ENCODE peak calls at places on chromosomes 7 and 10, in nine cellular contexts. J is thoracic aorta; X is CD8-positive, alpha-beta T cell; W is psoas muscle; V is spleen; U is heart left ventricle; F is stomach; B is GM23248; T is neural progenitor cell. M is an unnamed sample.

GRCh38 chr10:43793714-43794113 is 145.0 kb upstream of the ZNF32 start:
- DNase-seq in J (no peak), X (no peak), W (no peak), V (no peak), U (no peak), F (no peak), B (peak), T (no peak), M (no peak)

GRCh38 chr7:98254951-98255610 is 3.0 kb upstream of the TECPR1 start:
- DNase-seq in J (no peak), X (no peak), W (no peak), V (no peak), U (no peak), F (no peak), B (no peak), T (no peak), M (peak)

GRCh38 chr10:58998924-58999713 is 177.3 kb upstream of the PHYHIPL start:
- DNase-seq in J (peak), X (no peak), W (peak), V (no peak), U (no peak), F (peak), B (no peak), T (no peak), M (no peak)

GRCh38 chr7:144819566-144819965 is 16.3 kb downstream of the TPK1 start:
- DNase-seq in J (no peak), X (no peak), W (no peak), V (no peak), U (no peak), F (no peak), B (no peak), T (no peak), M (no peak)

GRCh38 chr10:52642208-52642607 is 130.4 kb downstream of the MBL2 start:
- DNase-seq in J (no peak), X (no peak), W (no peak), V (no peak), U (no peak), F (no peak), B (no peak), T (no peak), M (no peak)

GRCh38 chr7:83996879-83997278 is 197.7 kb downstream of the SEMA3A start:
- DNase-seq in J (no peak), X (no peak), W (no peak), V (no peak), U (no peak), F (no peak), B (peak), T (no peak), M (no peak)

GRCh38 chr10:68179016-68179415 is 52.9 kb downstream of the ATOH7 start:
- DNase-seq in J (no peak), X (no peak), W (no peak), V (no peak), U (no peak), F (no peak), B (no peak), T (no peak), M (no peak)

GRCh38 chr10:93958834-93959233 is 34.9 kb upstream of the PLCE1 start:
- DNase-seq in J (no peak), X (no peak), W (peak), V (no peak), U (no peak), F (no peak), B (no peak), T (no peak), M (no peak)

GRCh38 chr7:155993420-155994252 is 181.4 kb upstream of the SHH start:
- DNase-seq in J (no peak), X (no peak), W (no peak), V (no peak), U (no peak), F (peak), B (no peak), T (no peak), M (no peak)

GRCh38 chr7:102146989-102147388 is 139.7 kb upstream of the SH2B2 start:
- DNase-seq in J (no peak), X (no peak), W (peak), V (no peak), U (peak), F (no peak), B (no peak), T (no peak), M (no peak)

GRCh38 chr10:91782539-91782938 is 15.7 kb upstream of the TNKS2 start:
- DNase-seq in J (no peak), X (no peak), W (no peak), V (no peak), U (no peak), F (no peak), B (no peak), T (no peak), M (no peak)

GRCh38 chr10:6917125-6917524 is 337.0 kb upstream of the PRKCQ start:
- DNase-seq in J (no peak), X (no peak), W (no peak), V (no peak), U (no peak), F (no peak), B (peak), T (no peak), M (no peak)

GRCh38 chr7:158796667-158797066 is 32.6 kb downstream of the ESYT2 start:
- DNase-seq in J (no peak), X (no peak), W (no peak), V (no peak), U (no peak), F (no peak), B (no peak), T (no peak), M (no peak)

GRCh38 chr7:16494551-16494950 is 29.0 kb upstream of the SOSTDC1 start:
- DNase-seq in J (no peak), X (no peak), W (no peak), V (no peak), U (no peak), F (no peak), B (no peak), T (no peak), M (no peak)

GRCh38 chr7:50610521-50611277 is 45.5 kb upstream of the DDC start:
- DNase-seq in J (no peak), X (peak), W (no peak), V (no peak), U (no peak), F (no peak), B (peak), T (no peak), M (peak)

GRCh38 chr10:11057018-11057417 is 39.3 kb downstream of the CELF2 start:
- DNase-seq in J (no peak), X (no peak), W (no peak), V (no peak), U (no peak), F (no peak), B (no peak), T (no peak), M (no peak)

GRCh38 chr7:102287465-102288146 is 938 bp downstream of the SH2B2 start:
- DNase-seq in J (no peak), X (no peak), W (peak), V (peak), U (no peak), F (peak), B (peak), T (peak), M (no peak)

GRCh38 chr10:35172574-35172973 is 45.9 kb downstream of the CREM start:
- DNase-seq in J (no peak), X (no peak), W (peak), V (no peak), U (no peak), F (no peak), B (peak), T (no peak), M (no peak)

GRCh38 chr7:73974101-73974947 is 53.6 kb upstream of the ELN start:
- DNase-seq in J (no peak), X (no peak), W (peak), V (peak), U (no peak), F (no peak), B (no peak), T (no peak), M (no peak)

GRCh38 chr10:132722980-132723970 is 62.7 kb downstream of the NKX6-2 start:
- DNase-seq in J (no peak), X (no peak), W (peak), V (no peak), U (peak), F (no peak), B (no peak), T (no peak), M (no peak)

GRCh38 chr10:69080231-69080630 is 7.7 kb upstream of the SRGN start:
- DNase-seq in J (no peak), X (no peak), W (no peak), V (no peak), U (no peak), F (no peak), B (no peak), T (no peak), M (no peak)

GRCh38 chr10:71598673-71599072 is 120.9 kb downstream of the C10orf105 start:
- DNase-seq in J (no peak), X (no peak), W (peak), V (no peak), U (peak), F (peak), B (peak), T (no peak), M (no peak)

GRCh38 chr10:72076756-72077155 is 11.6 kb downstream of the SPOCK2 start:
- DNase-seq in J (no peak), X (no peak), W (no peak), V (peak), U (no peak), F (no peak), B (no peak), T (no peak), M (no peak)

GRCh38 chr10:33336606-33337334 is 2.3 kb upstream of the NRP1 start:
- DNase-seq in J (no peak), X (no peak), W (peak), V (peak), U (peak), F (no peak), B (peak), T (peak), M (no peak)

GRCh38 chr7:108434030-108434429 is 22.2 kb downstream of the NRCAM start:
- DNase-seq in J (no peak), X (no peak), W (no peak), V (no peak), U (no peak), F (no peak), B (no peak), T (no peak), M (no peak)

GRCh38 chr10:72344932-72345331 is 9.8 kb downstream of the DNAJB12 start:
- DNase-seq in J (no peak), X (no peak), W (peak), V (no peak), U (no peak), F (no peak), B (no peak), T (no peak), M (no peak)

GRCh38 chr7:100393233-100393905 is 20.1 kb downstream of the PILRA start:
- DNase-seq in J (no peak), X (no peak), W (no peak), V (no peak), U (no peak), F (no peak), B (no peak), T (no peak), M (no peak)

GRCh38 chr10:126373982-126374381 is 14.3 kb downstream of the ADAM12 start:
- DNase-seq in J (no peak), X (no peak), W (no peak), V (no peak), U (no peak), F (no peak), B (peak), T (no peak), M (no peak)

GRCh38 chr7:158085741-158086695 is 501.6 kb downstream of the PTPRN2 start:
- DNase-seq in J (no peak), X (no peak), W (no peak), V (peak), U (no peak), F (no peak), B (no peak), T (no peak), M (no peak)

GRCh38 chr10:23917251-23917908 is 291.6 kb upstream of the KIAA1217 start:
- DNase-seq in J (no peak), X (no peak), W (no peak), V (no peak), U (no peak), F (no peak), B (no peak), T (no peak), M (no peak)

GRCh38 chr10:125982256-125982948 is 86.0 kb downstream of the FANK1 start:
- DNase-seq in J (no peak), X (no peak), W (no peak), V (no peak), U (peak), F (no peak), B (peak), T (peak), M (peak)

GRCh38 chr10:69567920-69568319 is 5.3 kb downstream of the NEUROG3 start:
- DNase-seq in J (no peak), X (no peak), W (peak), V (no peak), U (peak), F (no peak), B (peak), T (peak), M (no peak)

GRCh38 chr7:44157116-44158059 is 16.3 kb upstream of the MYL7 start:
- DNase-seq in J (no peak), X (no peak), W (no peak), V (no peak), U (no peak), F (no peak), B (no peak), T (peak), M (no peak)

GRCh38 chr7:66377045-66377444 is 171.9 kb downstream of the TPST1 start:
- DNase-seq in J (no peak), X (no peak), W (no peak), V (no peak), U (no peak), F (no peak), B (no peak), T (no peak), M (no peak)

GRCh38 chr10:29804025-29804852 is 169.5 kb upstream of the SVIL start:
- DNase-seq in J (peak), X (no peak), W (peak), V (no peak), U (peak), F (peak), B (peak), T (no peak), M (no peak)

GRCh38 chr7:2821161-2821841 is 22.8 kb downstream of the GNA12 start:
- DNase-seq in J (no peak), X (no peak), W (no peak), V (no peak), U (no peak), F (no peak), B (peak), T (peak), M (peak)
- H3K27ac ChIP-seq in J (no peak), X (no peak), W (no peak), V (peak), U (no peak), F (peak), B (peak), T (peak), M (no peak)

DNA sequence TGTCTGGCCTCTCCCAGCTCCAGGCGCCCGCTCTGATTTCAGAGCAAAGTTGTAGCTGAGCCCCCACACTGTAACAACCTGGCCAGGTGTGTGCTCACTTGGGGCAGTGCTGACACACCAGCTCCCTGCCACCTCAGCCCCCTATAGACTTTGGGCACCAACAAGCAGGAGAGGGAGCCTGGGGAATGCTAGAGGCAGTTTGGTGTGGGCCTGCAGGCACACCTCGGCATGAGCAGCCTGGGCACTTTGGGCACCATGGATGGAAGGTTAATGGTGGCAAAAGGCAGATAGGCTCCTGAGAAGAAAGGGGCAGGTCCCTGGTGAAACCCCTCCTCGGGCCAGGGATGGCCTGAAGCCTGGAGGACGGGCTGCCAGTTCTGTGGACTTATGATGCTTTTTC is 212.7 kb upstream of the GNAI1 start:
- DNase-seq in J (no peak), X (no peak), W (no peak), V (peak), U (no peak), F (no peak), B (no peak), T (no peak), M (no peak)
- H3K4me3 ChIP-seq in J (no peak), X (no peak), W (no peak), V (no peak), U (no peak), F (no peak), B (no peak), T (no peak), M (no peak)

GRCh38 chr7:152761116-152761748 is 1.7 kb downstream of the ACTR3B start:
- DNase-seq in J (no peak), X (no peak), W (no peak), V (no peak), U (no peak), F (no peak), B (peak), T (no peak), M (peak)
- H3K27ac ChIP-seq in J (no peak), X (no peak), W (peak), V (no peak), U (no peak), F (no peak), B (peak), T (no peak), M (no peak)

DNA sequence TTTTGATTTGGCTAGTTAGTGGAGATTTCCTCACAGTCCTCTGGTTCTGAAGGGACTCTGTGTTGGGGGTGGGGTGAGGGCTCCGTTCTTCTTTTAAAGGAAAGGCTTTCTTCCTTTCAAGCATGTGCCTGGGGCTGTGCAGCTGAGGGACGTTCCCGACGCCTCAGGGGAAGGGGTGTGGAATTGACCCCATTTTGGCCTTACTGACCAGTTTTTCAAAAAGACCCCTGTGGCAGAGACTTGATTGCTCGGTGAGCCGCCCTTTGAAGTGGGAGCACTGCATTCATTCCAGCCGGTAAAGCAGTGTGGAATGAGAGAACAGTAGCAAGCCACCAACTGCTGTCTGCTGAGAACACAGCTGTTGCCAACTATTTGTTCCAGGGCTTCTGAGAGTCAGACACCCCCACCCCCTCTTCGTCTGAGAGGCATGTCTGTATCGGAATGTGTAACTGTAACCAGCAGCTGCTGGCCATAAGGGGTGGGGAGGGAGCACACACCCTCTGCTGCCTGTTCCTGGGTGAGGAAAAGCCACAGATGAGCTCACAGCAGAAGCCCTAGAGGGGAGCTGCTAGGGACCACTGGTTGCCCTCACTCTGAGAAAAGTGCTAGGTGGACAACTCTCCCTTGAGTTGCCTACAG is 33.1 kb downstream of the WBP1L start:
- DNase-seq in J (peak), X (no peak), W (peak), V (no peak), U (peak), F (peak), B (peak), T (peak), M (no peak)
- H3K4me3 ChIP-seq in J (peak), X (no peak), W (peak), V (no peak), U (peak), F (peak), B (peak), T (peak), M (no peak)

GRCh38 chr10:98062424-98062823 is 32.0 kb upstream of the CRTAC1 start:
- DNase-seq in J (no peak), X (no peak), W (no peak), V (no peak), U (no peak), F (no peak), B (no peak), T (no peak), M (no peak)
- H3K27ac ChIP-seq in J (no peak), X (no peak), W (no peak), V (no peak), U (no peak), F (no peak), B (no peak), T (no peak), M (no peak)

M was measured in CD4-positive, CD25-positive, alpha-beta regulatory T cell.